ENCODE peak calls at places on chromosomes 13 and 19, in nine cellular contexts. Q is AG04449, P is brain microvascular endothelial cell, W is BJ, L is stomach, E is lower lobe of right lung, B is PC-9, Z is hepatocyte, S is left ventricle myocardium inferior. X is an unnamed sample.

GRCh38 chr19:47886010-47886559 is at the start of gene SULT2A1:
- DNase-seq in Q (no peak), P (no peak), W (no peak), L (no peak), E (no peak), B (no peak), Z (peak), S (no peak), X (no peak)

GRCh38 chr13:48074006-48074405 is 20.9 kb downstream of the MED4 start:
- DNase-seq in Q (no peak), P (no peak), W (no peak), L (no peak), E (no peak), B (no peak), Z (no peak), S (no peak), X (no peak)

GRCh38 chr13:40064723-40065122 is 409.3 kb downstream of the COG6 start:
- DNase-seq in Q (peak), P (peak), W (peak), L (no peak), E (no peak), B (no peak), Z (peak), S (no peak), X (peak)

GRCh38 chr19:18520848-18521691 is 800 bp downstream of the ELL start:
- DNase-seq in Q (no peak), P (no peak), W (no peak), L (peak), E (no peak), B (no peak), Z (peak), S (peak), X (no peak)

GRCh38 chr13:110506859-110507566 is 54.5 kb downstream of the RAB20 start:
- DNase-seq in Q (no peak), P (no peak), W (no peak), L (peak), E (peak), B (peak), Z (peak), S (peak), X (peak)

GRCh38 chr19:46000497-46001246 is 5.4 kb downstream of the CCDC61 start:
- DNase-seq in Q (no peak), P (no peak), W (no peak), L (peak), E (peak), B (no peak), Z (peak), S (peak), X (no peak)

GRCh38 chr13:33817513-33817842 is 471 bp upstream of the RFC3 start:
- DNase-seq in Q (no peak), P (no peak), W (no peak), L (no peak), E (no peak), B (no peak), Z (no peak), S (no peak), X (no peak)

GRCh38 chr19:18002347-18002850 is 5.6 kb upstream of the ARRDC2 start:
- DNase-seq in Q (no peak), P (no peak), W (no peak), L (no peak), E (peak), B (no peak), Z (no peak), S (peak), X (no peak)

GRCh38 chr13:76832258-76832988 is 53.8 kb downstream of the KCTD12 start:
- DNase-seq in Q (no peak), P (no peak), W (no peak), L (no peak), E (no peak), B (no peak), Z (peak), S (no peak), X (no peak)

GRCh38 chr19:4077800-4078683 is 11.3 kb upstream of the ZBTB7A start:
- DNase-seq in Q (no peak), P (no peak), W (no peak), L (peak), E (peak), B (no peak), Z (peak), S (peak), X (peak)

GRCh38 chr13:24148414-24149305 is 11.9 kb upstream of the SPATA13 start:
- DNase-seq in Q (peak), P (peak), W (peak), L (peak), E (peak), B (peak), Z (peak), S (no peak), X (peak)

GRCh38 chr13:67232384-67232783 is 2.2 kb upstream of the PCDH9 start:
- DNase-seq in Q (no peak), P (no peak), W (no peak), L (no peak), E (no peak), B (no peak), Z (no peak), S (no peak), X (no peak)

GRCh38 chr13:20101467-20102316 is 59.2 kb downstream of the GJA3 start:
- DNase-seq in Q (no peak), P (no peak), W (no peak), L (no peak), E (no peak), B (no peak), Z (no peak), S (no peak), X (no peak)

GRCh38 chr13:95541308-95541707 is 11.2 kb upstream of the CLDN10 start:
- DNase-seq in Q (no peak), P (no peak), W (no peak), L (no peak), E (no peak), B (no peak), Z (no peak), S (no peak), X (no peak)

GRCh38 chr19:47283405-47284059 is 8.8 kb downstream of the INAFM1 start:
- DNase-seq in Q (no peak), P (no peak), W (no peak), L (no peak), E (no peak), B (no peak), Z (no peak), S (no peak), X (no peak)

GRCh38 chr19:50419580-50420035 is 870 bp downstream of the SPIB start:
- DNase-seq in Q (no peak), P (no peak), W (no peak), L (no peak), E (no peak), B (no peak), Z (peak), S (no peak), X (no peak)

GRCh38 chr19:11025445-11025844 is 63.8 kb upstream of the LDLR start:
- DNase-seq in Q (no peak), P (no peak), W (no peak), L (no peak), E (no peak), B (no peak), Z (no peak), S (no peak), X (no peak)

GRCh38 chr19:19209372-19209771 is 2.4 kb upstream of the NCAN start:
- DNase-seq in Q (no peak), P (no peak), W (no peak), L (no peak), E (no peak), B (no peak), Z (no peak), S (no peak), X (no peak)

GRCh38 chr13:23753523-23753922 is 135.7 kb downstream of the MIPEP start:
- DNase-seq in Q (no peak), P (peak), W (no peak), L (no peak), E (no peak), B (peak), Z (peak), S (no peak), X (peak)

GRCh38 chr13:42378383-42378780 is 106.4 kb downstream of the AKAP11 start:
- DNase-seq in Q (no peak), P (no peak), W (no peak), L (no peak), E (no peak), B (no peak), Z (no peak), S (no peak), X (no peak)

GRCh38 chr13:42320375-42320787 is 48.4 kb downstream of the AKAP11 start:
- DNase-seq in Q (no peak), P (no peak), W (no peak), L (no peak), E (no peak), B (no peak), Z (no peak), S (no peak), X (no peak)

GRCh38 chr19:40323705-40324104 is 24.5 kb downstream of the C19orf47 start:
- DNase-seq in Q (no peak), P (no peak), W (no peak), L (no peak), E (no peak), B (no peak), Z (no peak), S (no peak), X (no peak)

GRCh38 chr19:49823472-49823871 is 5.4 kb downstream of the MED25 start:
- DNase-seq in Q (no peak), P (no peak), W (no peak), L (no peak), E (no peak), B (no peak), Z (no peak), S (no peak), X (no peak)

GRCh38 chr19:33022472-33023116 is 42.1 kb downstream of the RHPN2 start:
- DNase-seq in Q (no peak), P (no peak), W (no peak), L (no peak), E (no peak), B (peak), Z (no peak), S (no peak), X (no peak)

GRCh38 chr19:30222428-30222873 is 149.7 kb upstream of the ZNF536 start:
- DNase-seq in Q (no peak), P (no peak), W (no peak), L (no peak), E (no peak), B (no peak), Z (peak), S (no peak), X (no peak)

GRCh38 chr13:97246596-97246995 is 24.5 kb downstream of the MBNL2 start:
- DNase-seq in Q (no peak), P (no peak), W (no peak), L (no peak), E (no peak), B (no peak), Z (no peak), S (no peak), X (no peak)

GRCh38 chr13:34161829-34162544 is 344.0 kb downstream of the RFC3 start:
- DNase-seq in Q (peak), P (peak), W (peak), L (no peak), E (no peak), B (peak), Z (peak), S (no peak), X (peak)

GRCh38 chr13:30388401-30389283 is 33.7 kb upstream of the UBE2L5 start:
- DNase-seq in Q (no peak), P (no peak), W (no peak), L (no peak), E (no peak), B (no peak), Z (no peak), S (no peak), X (peak)

GRCh38 chr13:34708914-34709313 is 233.2 kb upstream of the NBEA start:
- DNase-seq in Q (no peak), P (no peak), W (no peak), L (no peak), E (no peak), B (peak), Z (no peak), S (no peak), X (no peak)

GRCh38 chr13:36030670-36031331 is 100.4 kb downstream of the DCLK1 start:
- DNase-seq in Q (peak), P (peak), W (peak), L (no peak), E (no peak), B (no peak), Z (peak), S (no peak), X (peak)

GRCh38 chr13:49635599-49636433 is 7.5 kb downstream of the ARL11 start:
- DNase-seq in Q (no peak), P (peak), W (no peak), L (peak), E (no peak), B (no peak), Z (no peak), S (no peak), X (peak)

GRCh38 chr19:41353466-41354342 is at the start of gene TGFB1:
- DNase-seq in Q (no peak), P (peak), W (peak), L (peak), E (peak), B (peak), Z (peak), S (peak), X (peak)

GRCh38 chr19:6039541-6040225 is 61.7 kb upstream of the RANBP3 start:
- DNase-seq in Q (no peak), P (no peak), W (no peak), L (no peak), E (peak), B (no peak), Z (no peak), S (no peak), X (no peak)

GRCh38 chr13:27036236-27036981 is 135.2 kb downstream of the USP12 start:
- DNase-seq in Q (no peak), P (no peak), W (no peak), L (no peak), E (no peak), B (no peak), Z (no peak), S (no peak), X (peak)

GRCh38 chr13:28492527-28493367 is 2.2 kb downstream of the FLT1 start:
- DNase-seq in Q (no peak), P (no peak), W (peak), L (no peak), E (no peak), B (no peak), Z (no peak), S (no peak), X (no peak)

GRCh38 chr19:23286477-23286876 is 36.3 kb upstream of the ZNF724 start:
- DNase-seq in Q (no peak), P (no peak), W (no peak), L (no peak), E (no peak), B (no peak), Z (no peak), S (no peak), X (no peak)

GRCh38 chr13:40120288-40120687 is 464.8 kb downstream of the COG6 start:
- DNase-seq in Q (no peak), P (no peak), W (no peak), L (no peak), E (no peak), B (no peak), Z (no peak), S (no peak), X (peak)

GRCh38 chr19:35168261-35168660 is 13.7 kb downstream of the FXYD5 start:
- DNase-seq in Q (no peak), P (no peak), W (no peak), L (no peak), E (no peak), B (peak), Z (no peak), S (no peak), X (no peak)

DNA sequence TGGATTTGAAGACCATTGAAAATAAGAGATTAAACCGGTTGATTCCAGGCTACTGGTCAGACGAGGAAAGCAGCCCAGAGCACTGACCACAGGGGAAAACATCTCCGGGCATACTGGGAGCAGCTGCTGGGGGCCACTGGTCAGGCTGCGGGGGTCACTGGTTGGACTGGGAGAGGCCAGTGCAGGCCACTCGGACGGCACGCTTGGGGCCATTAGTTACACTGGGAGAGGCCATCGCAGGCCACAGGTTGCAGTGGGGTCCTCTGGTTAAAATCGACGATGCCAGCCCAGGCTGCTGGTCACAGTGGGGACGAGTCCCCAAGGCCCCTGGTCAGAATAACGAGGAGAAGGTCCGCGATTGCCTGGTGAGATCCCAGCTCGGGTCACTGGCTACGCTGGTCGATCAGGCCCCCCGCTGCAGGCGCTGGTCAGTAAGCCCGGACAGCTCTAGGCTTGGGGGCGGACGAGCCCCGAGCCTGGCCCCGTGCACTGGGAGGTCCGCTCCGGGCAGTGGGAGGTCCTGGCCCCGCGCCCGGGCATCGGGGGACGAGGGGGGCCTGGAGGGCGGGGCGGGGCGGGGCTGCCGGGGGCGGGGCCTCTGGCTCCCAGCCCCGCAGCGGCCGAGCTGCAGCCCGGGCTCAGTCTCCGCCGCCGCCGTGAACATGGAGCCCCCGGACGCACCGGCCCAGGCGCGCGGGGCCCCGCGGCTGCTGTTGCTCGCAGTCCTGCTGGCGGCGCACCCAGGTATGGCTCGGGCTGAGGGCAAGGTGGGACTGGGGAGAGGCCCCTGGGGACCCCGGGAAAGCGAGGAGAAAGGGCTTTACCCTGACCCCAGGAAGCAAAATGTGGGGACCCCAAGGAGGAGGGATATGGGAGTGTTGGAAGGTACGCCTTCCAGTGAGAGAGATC is at the start of gene BCAM:
- DNase-seq in Q (no peak), P (no peak), W (no peak), L (peak), E (peak), B (peak), Z (peak), S (peak), X (peak)
- H3K4me3 ChIP-seq in Q (peak), P (peak), W (peak), L (peak), E (peak), B (peak), Z (peak), S (peak), X (peak)

GRCh38 chr19:56538761-56539263 is at the start of gene ZFP28:
- DNase-seq in Q (no peak), P (no peak), W (no peak), L (no peak), E (peak), B (peak), Z (no peak), S (peak), X (no peak)
- TF ChIP-seq CTCF in Q (no peak), P (no peak), W (no peak), L (no peak), E (no peak), B (no peak), Z (no peak), S (no peak), X (no peak)

DNA sequence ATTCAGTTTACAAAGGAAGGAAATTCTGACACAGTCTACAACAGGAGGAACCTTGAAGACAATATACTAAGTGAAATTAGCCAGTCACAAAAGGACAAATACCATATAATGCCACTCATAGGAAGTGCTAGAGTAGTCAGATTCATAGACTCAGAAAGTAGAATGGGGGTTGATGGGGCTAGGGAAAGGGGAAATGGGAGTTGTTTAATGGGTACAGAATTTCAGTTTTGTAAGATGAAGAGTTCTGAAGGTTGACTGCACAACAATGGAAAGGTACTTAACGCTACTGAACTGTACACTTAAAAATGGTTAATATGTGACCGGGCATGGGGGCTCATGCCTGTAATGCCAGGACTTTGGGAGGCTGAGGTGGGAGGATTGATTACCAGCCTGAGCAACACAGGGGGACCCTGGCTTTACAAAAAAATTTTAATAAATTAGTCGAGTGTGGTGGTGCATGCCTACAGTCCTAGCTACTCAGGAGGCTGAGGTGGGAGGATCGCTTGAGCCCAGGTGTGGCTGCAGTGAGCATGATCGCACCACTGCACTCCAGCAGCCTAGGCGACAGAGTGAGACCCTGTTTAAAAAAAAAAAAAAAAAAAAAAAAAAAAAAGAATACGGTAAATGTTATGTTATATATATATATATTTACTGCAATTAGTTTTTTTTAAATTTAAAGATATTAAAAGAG is 45.0 kb downstream of the SLC15A1 start:
- DNase-seq in Q (no peak), P (no peak), W (no peak), L (no peak), E (no peak), B (peak), Z (no peak), S (no peak), X (no peak)
- H3K4me3 ChIP-seq in Q (no peak), P (no peak), W (no peak), L (no peak), E (no peak), B (no peak), Z (no peak), S (no peak), X (no peak)

GRCh38 chr19:14090509-14091085 is at the start of gene SAMD1:
- DNase-seq in Q (no peak), P (peak), W (no peak), L (peak), E (peak), B (peak), Z (peak), S (peak), X (peak)

GRCh38 chr19:14088634-14089411 is 1.7 kb downstream of the SAMD1 start:
- DNase-seq in Q (no peak), P (no peak), W (no peak), L (no peak), E (no peak), B (no peak), Z (peak), S (no peak), X (no peak)

GRCh38 chr19:14091086-14091884 is 734 bp upstream of the SAMD1 start:
- DNase-seq in Q (no peak), P (peak), W (no peak), L (no peak), E (peak), B (peak), Z (peak), S (no peak), X (peak)

GRCh38 chr19:14089662-14090508 is 666 bp downstream of the SAMD1 start:
- DNase-seq in Q (no peak), P (peak), W (no peak), L (peak), E (peak), B (no peak), Z (peak), S (peak), X (peak)

GRCh38 chr19:14089412-14089661 is 1.2 kb downstream of the SAMD1 start:
- DNase-seq in Q (no peak), P (no peak), W (no peak), L (no peak), E (no peak), B (no peak), Z (peak), S (no peak), X (peak)
- TF ChIP-seq CTCF in Q (no peak), P (peak), W (peak), L (no peak), E (peak), B (peak), Z (peak), S (peak), X (no peak)

X was measured in cardiac fibroblast.